ENCODE peak calls at places on chromosomes 1 and 21, in four cellular contexts. M is H9, H is MM.1S, P is fibroblast of lung. J is an unnamed sample. For H3K4me1, the result is how much of the 10 kb centered on the place peaks cover.

GRCh38 chr1:56494306-56494705 is 85.1 kb downstream of the PLPP3 start:
- DNase-seq in M (no peak), H (no peak), P (no peak), J (no peak)

GRCh38 chr1:153260473-153260979 is 1.0 kb downstream of the LORICRIN start:
- DNase-seq in M (no peak), H (peak), P (peak), J (no peak)

GRCh38 chr1:206691604-206692003 is 6.9 kb downstream of the MAPKAPK2 start:
- DNase-seq in M (no peak), H (no peak), P (no peak), J (no peak)

GRCh38 chr1:223609961-223610360 is 55.5 kb downstream of the CAPN8 start:
- DNase-seq in M (no peak), H (no peak), P (no peak), J (no peak)

GRCh38 chr21:33261635-33262034 is 4.5 kb upstream of the IL10RB start:
- DNase-seq in M (no peak), H (peak), P (peak), J (peak)

GRCh38 chr1:241118049-241118448 is 239.0 kb downstream of the RGS7 start:
- DNase-seq in M (no peak), H (no peak), P (peak), J (no peak)

GRCh38 chr1:177256153-177256814 is 85.5 kb downstream of the BRINP2 start:
- DNase-seq in M (peak), H (no peak), P (peak), J (peak)

GRCh38 chr1:2609271-2610035 is 22.9 kb downstream of the PRXL2B start:
- DNase-seq in M (peak), H (no peak), P (no peak), J (no peak)

GRCh38 chr21:43211085-43212071 is 42.6 kb downstream of the CRYAA start:
- DNase-seq in M (peak), H (no peak), P (peak), J (peak)

GRCh38 chr1:189859385-189859977 is 618.2 kb downstream of the BRINP3 start:
- DNase-seq in M (peak), H (peak), P (no peak), J (peak)

GRCh38 chr1:36693652-36694051 is 210.9 kb upstream of the CSF3R start:
- DNase-seq in M (no peak), H (no peak), P (no peak), J (no peak)

GRCh38 chr21:41059871-41060270 is 108.1 kb upstream of the BACE2 start:
- DNase-seq in M (no peak), H (no peak), P (peak), J (no peak)

GRCh38 chr1:2596530-2597333 is 10.2 kb downstream of the PRXL2B start:
- DNase-seq in M (peak), H (no peak), P (no peak), J (peak)

GRCh38 chr21:40102682-40103081 is 235.4 kb downstream of the PCP4 start:
- DNase-seq in M (no peak), H (no peak), P (no peak), J (no peak)

GRCh38 chr1:193807208-193807607 is 620.8 kb upstream of the B3GALT2 start:
- DNase-seq in M (no peak), H (no peak), P (no peak), J (no peak)

GRCh38 chr1:160834945-160835565 is 27.6 kb downstream of the CD244 start:
- DNase-seq in M (no peak), H (peak), P (peak), J (peak)

GRCh38 chr1:199931666-199932377 is 95.7 kb upstream of the NR5A2 start:
- DNase-seq in M (no peak), H (no peak), P (no peak), J (peak)

GRCh38 chr1:156148236-156148635 is 5.1 kb upstream of the SEMA4A start:
- DNase-seq in M (no peak), H (no peak), P (no peak), J (peak)

GRCh38 chr1:247747616-247748015 is 325 bp downstream of the OR14A2 start:
- DNase-seq in M (no peak), H (no peak), P (peak), J (no peak)

GRCh38 chr1:43027977-43028376 is 69.3 kb upstream of the SLC2A1 start:
- DNase-seq in M (no peak), H (no peak), P (no peak), J (no peak)

GRCh38 chr1:229140018-229140417 is 130.9 kb upstream of the RAB4A start:
- DNase-seq in M (no peak), H (no peak), P (no peak), J (no peak)

GRCh38 chr1:54267815-54268551 is 68.0 kb downstream of the MRPL37 start:
- DNase-seq in M (no peak), H (no peak), P (no peak), J (no peak)

GRCh38 chr1:17944606-17945005 is 163.0 kb upstream of the IGSF21 start:
- DNase-seq in M (no peak), H (no peak), P (no peak), J (no peak)

GRCh38 chr1:41648230-41648629 is 163.7 kb upstream of the EDN2 start:
- DNase-seq in M (no peak), H (no peak), P (no peak), J (no peak)

GRCh38 chr1:235908742-235909520 is 42.2 kb upstream of the LYST start:
- DNase-seq in M (no peak), H (no peak), P (peak), J (no peak)

GRCh38 chr1:145977486-145978476 is 13.3 kb downstream of the POLR3GL start:
- DNase-seq in M (peak), H (peak), P (peak), J (peak)
- H3K4me1 ChIP-seq in M (under half), H (half or more), P (under half), J (half or more)

GRCh38 chr1:87092852-87093251 is 178.4 kb downstream of the HS2ST1 start:
- DNase-seq in M (no peak), H (no peak), P (no peak), J (no peak)
- H2AFZ ChIP-seq in M (no peak), H (no peak), P (no peak), J (no peak)

GRCh38 chr1:204051718-204052117 is 21.2 kb upstream of the SOX13 start:
- DNase-seq in M (no peak), H (no peak), P (no peak), J (no peak)

GRCh38 chr1:204046346-204046745 is 26.6 kb upstream of the SOX13 start:
- DNase-seq in M (no peak), H (no peak), P (no peak), J (no peak)

GRCh38 chr1:204045430-204045829 is 27.5 kb upstream of the SOX13 start:
- DNase-seq in M (no peak), H (no peak), P (no peak), J (no peak)

DNA sequence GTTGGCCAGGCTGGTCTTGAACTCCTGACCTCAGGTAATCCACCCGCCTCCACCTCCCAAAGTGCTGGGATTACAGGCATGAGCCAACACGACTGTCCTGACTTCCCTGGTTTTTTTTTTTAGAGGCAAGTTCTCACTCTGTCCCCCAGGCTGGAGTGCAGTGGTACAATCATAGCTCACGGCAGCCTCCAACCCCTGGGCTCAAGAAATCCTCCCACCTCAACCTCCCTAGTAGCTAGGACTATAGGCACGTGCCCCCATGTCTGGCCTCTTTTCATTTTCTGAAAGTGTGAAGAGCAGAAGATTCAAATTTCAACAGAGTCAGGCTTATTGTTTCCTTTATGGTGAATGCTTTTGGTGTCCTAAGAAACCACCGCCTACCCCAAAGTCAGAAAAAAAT is 21.7 kb upstream of the SOX13 start:
- DNase-seq in M (no peak), H (no peak), P (no peak), J (no peak)
- H3K4me1 ChIP-seq in M (under half), H (under half), P (under half), J (under half)

GRCh38 chr1:118337346-118337745 is 152.3 kb upstream of the SPAG17 start:
- DNase-seq in M (no peak), H (no peak), P (peak), J (no peak)

GRCh38 chr1:118333601-118334241 is 148.7 kb upstream of the SPAG17 start:
- DNase-seq in M (no peak), H (no peak), P (peak), J (no peak)

GRCh38 chr1:118339431-118340146 is 154.6 kb upstream of the SPAG17 start:
- DNase-seq in M (no peak), H (no peak), P (peak), J (no peak)

GRCh38 chr1:118338991-118339390 is 154.0 kb upstream of the SPAG17 start:
- DNase-seq in M (no peak), H (no peak), P (peak), J (no peak)

DNA sequence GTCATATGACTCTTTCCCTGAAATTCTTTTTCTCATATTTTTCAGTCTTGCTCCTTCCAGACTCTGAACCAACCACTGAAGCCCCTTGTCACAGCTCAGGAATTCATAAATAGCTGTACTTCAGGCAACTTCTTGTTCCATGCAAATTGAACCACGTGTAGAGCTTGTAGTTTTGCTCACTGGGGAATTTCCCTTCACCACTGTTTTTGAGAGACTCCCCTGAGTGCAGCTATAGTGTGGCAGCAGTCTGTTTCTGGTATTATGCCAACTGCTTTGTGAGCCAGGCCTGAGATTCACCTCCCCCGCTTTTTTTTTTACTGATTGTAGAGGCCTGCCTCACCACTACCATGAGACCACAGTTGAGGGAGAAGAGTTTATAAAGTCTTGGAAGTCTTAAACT is 150.3 kb upstream of the SPAG17 start:
- DNase-seq in M (no peak), H (peak), P (peak), J (peak)
- H2AFZ ChIP-seq in M (no peak), H (no peak), P (no peak), J (peak)

GRCh38 chr1:197799271-197799670 is 24.0 kb upstream of the DENND1B start:
- DNase-seq in M (peak), H (no peak), P (peak), J (no peak)

GRCh38 chr1:197797010-197797409 is 21.7 kb upstream of the DENND1B start:
- DNase-seq in M (no peak), H (no peak), P (no peak), J (no peak)

GRCh38 chr1:197800379-197801110 is 25.3 kb upstream of the DENND1B start:
- DNase-seq in M (no peak), H (no peak), P (no peak), J (no peak)

GRCh38 chr1:197801111-197801482 is 25.8 kb upstream of the DENND1B start:
- DNase-seq in M (no peak), H (no peak), P (no peak), J (no peak)

DNA sequence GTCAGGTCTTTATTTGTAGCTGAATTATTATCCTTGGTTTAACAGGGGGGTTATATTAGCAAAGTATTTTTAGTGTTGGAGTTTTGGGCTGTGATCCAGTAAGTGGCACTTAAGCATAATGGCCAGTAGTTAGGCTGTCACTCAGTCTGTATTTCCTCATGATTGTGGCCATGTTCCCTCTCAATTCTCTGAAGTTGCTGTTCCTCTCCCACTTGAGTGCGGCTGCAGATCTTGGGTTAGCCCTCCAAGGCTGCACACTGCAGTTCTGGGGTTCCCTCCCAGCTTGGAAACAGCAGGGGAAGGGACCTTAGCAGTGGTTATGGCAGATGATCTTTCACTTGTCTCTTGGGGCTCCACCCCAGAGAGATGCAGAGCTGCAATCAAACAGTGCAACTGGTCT is 23.2 kb upstream of the DENND1B start:
- DNase-seq in M (no peak), H (no peak), P (no peak), J (no peak)
- H3K4me1 ChIP-seq in M (under half), H (under half), P (under half), J (under half)

DNA sequence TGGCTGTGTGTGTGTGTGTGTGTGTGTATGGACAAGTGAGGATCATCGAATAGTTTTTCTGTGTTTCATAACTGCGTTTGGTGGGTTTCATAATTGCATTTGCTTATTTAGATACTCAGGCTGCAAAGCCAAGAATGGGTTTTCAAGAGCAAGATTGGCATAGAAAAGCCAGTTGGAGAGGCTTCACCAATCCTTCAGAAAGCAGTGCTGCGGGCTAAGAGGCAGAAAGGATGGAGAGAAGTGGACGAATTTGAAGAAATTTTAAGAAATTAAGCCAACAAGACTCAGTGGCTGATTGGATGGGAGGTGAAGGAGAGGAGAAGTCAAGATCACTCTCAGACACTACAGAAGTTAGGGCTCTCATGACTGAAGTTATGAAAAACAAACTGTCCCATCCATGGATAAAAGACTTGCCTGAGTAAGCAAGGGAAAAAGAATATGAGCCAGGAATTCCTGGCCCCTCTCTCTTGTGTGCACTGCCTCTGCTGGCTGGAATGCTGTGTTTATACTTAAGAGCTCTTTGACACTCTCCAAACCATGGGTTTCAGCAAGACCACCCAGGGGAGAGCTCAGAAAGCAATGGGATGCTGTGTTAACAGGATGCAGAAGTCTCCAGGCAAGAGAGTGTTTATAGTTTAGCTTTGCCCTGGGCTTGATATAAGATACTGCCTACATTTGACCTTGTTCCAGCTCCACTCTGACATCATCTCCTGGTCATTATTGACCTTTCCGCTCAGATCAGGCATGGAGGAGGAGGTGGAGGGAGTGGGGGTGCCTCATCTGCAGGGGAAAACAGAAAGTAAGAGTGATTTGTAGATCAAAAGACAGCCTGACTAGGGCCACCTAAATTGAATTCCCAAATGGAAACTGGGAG is 232.0 kb upstream of the PLXNA2 start:
- DNase-seq in M (peak), H (no peak), P (peak), J (no peak)
- H2AFZ ChIP-seq in M (no peak), H (no peak), P (no peak), J (no peak)

GRCh38 chr1:65457868-65458267 is 37.4 kb downstream of the LEPR start:
- DNase-seq in M (no peak), H (no peak), P (no peak), J (no peak)

GRCh38 chr1:65456481-65456880 is 36.0 kb downstream of the LEPR start:
- DNase-seq in M (no peak), H (no peak), P (no peak), J (no peak)

GRCh38 chr1:65458730-65459396 is 38.4 kb downstream of the LEPR start:
- DNase-seq in M (no peak), H (no peak), P (no peak), J (no peak)

DNA sequence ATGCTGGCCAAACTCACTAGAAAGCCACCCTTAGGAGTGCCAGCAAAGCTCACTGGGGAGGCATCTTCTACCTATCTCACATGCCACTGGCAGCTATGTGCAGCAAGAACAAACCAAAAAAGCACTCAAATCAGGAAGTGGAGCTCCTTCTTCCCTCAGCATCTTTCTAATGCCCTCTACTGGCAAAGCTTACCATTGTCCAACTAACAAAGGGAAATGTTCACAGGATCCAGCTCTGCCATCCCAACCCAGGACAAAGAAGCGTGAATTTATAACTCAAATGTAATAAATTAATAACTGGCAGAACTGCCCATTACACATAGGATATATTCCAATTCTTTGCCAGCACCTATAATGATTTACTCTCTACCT is 38.9 kb downstream of the LEPR start:
- DNase-seq in M (no peak), H (peak), P (peak), J (peak)
- H3K4me1 ChIP-seq in M (under half), H (under half), P (under half), J (under half)

GRCh38 chr1:12088607-12089006 is 25.5 kb downstream of the TNFRSF8 start:
- DNase-seq in M (no peak), H (no peak), P (no peak), J (no peak)
- H2AFZ ChIP-seq in M (no peak), H (no peak), P (no peak), J (no peak)